ENCODE peak calls at places on chromosome 3, in four cellular contexts. E, H, M and G are unnamed samples.

GRCh38 chr3:128353991-128354687 is 112.6 kb downstream of the DNAJB8 start:
- DNase-seq in E (no peak), H (peak), M (no peak), G (no peak)

GRCh38 chr3:65953881-65954733 is 84.6 kb downstream of the MAGI1 start:
- DNase-seq in E (no peak), H (peak), M (no peak), G (no peak)

GRCh38 chr3:126355251-126355650 is 2.0 kb downstream of the KLF15 start:
- DNase-seq in E (no peak), H (peak), M (no peak), G (no peak)

GRCh38 chr3:130442284-130442683 is 74.7 kb upstream of the COL6A6 start:
- DNase-seq in E (no peak), H (no peak), M (no peak), G (no peak)

GRCh38 chr3:127629462-127630403 is 748 bp downstream of the PODXL2 start:
- DNase-seq in E (peak), H (no peak), M (no peak), G (peak)

GRCh38 chr3:146646251-146646650 is 41.1 kb upstream of the PLSCR5 start:
- DNase-seq in E (no peak), H (no peak), M (no peak), G (no peak)

GRCh38 chr3:197003461-197004385 is 25.9 kb downstream of the MELTF start:
- DNase-seq in E (no peak), H (no peak), M (no peak), G (peak)

GRCh38 chr3:16801223-16801622 is 83.5 kb upstream of the PLCL2 start:
- DNase-seq in E (no peak), H (no peak), M (no peak), G (no peak)

GRCh38 chr3:55947406-55947805 is 460.3 kb upstream of the WNT5A start:
- DNase-seq in E (no peak), H (no peak), M (no peak), G (no peak)

GRCh38 chr3:85801955-85802354 is 843.2 kb downstream of the CADM2 start:
- DNase-seq in E (no peak), H (no peak), M (no peak), G (no peak)

GRCh38 chr3:153138267-153139210 is 23.5 kb upstream of the RAP2B start:
- DNase-seq in E (peak), H (peak), M (peak), G (peak)

GRCh38 chr3:13286873-13287272 is 133.2 kb downstream of the NUP210 start:
- DNase-seq in E (no peak), H (no peak), M (no peak), G (no peak)

GRCh38 chr3:24548278-24548677 is 53.6 kb upstream of the THRB start:
- DNase-seq in E (no peak), H (no peak), M (no peak), G (no peak)

GRCh38 chr3:129441782-129442181 is 1.8 kb downstream of the IFT122 start:
- DNase-seq in E (no peak), H (no peak), M (no peak), G (no peak)

GRCh38 chr3:149407898-149408297 is 30.4 kb upstream of the TM4SF1 start:
- DNase-seq in E (no peak), H (no peak), M (no peak), G (no peak)

GRCh38 chr3:187021748-187022402 is 91.5 kb downstream of the ST6GAL1 start:
- DNase-seq in E (no peak), H (no peak), M (no peak), G (no peak)